ENCODE peak calls at places on chromosomes 13 and 19, in seven cellular contexts. One of them, this sample, is unnamed.
A peak's percentile ranks its signal among the peaks of the same experiment; 100 is the strongest.

GRCh38 chr13:110841846-110842245 is 73.0 kb downstream of the ANKRD10 start:
- DNase-seq in A549: no peak
- DNase-seq in AG04450: no peak
- DNase-seq in colonic mucosa: no peak
- DNase-seq in endodermal cell: peak; percentile 12
- DNase-seq in A673: no peak
- DNase-seq in spleen: no peak
- DNase-seq in this sample: no peak

GRCh38 chr13:25137624-25137892 is 34.5 kb downstream of the AMER2 start:
- DNase-seq in AG04450: no peak
- DNase-seq in colonic mucosa: peak; percentile 4
- DNase-seq in A673: peak; percentile 76
- DNase-seq in spleen: no peak
- DNase-seq in endodermal cell: no peak
- DNase-seq in A549: no peak
- DNase-seq in this sample: no peak

GRCh38 chr13:108195146-108195545 is 20.2 kb downstream of the LIG4 start:
- DNase-seq in AG04450: no peak
- DNase-seq in endodermal cell: no peak
- DNase-seq in A549: no peak
- DNase-seq in spleen: no peak
- DNase-seq in colonic mucosa: no peak
- DNase-seq in A673: no peak
- DNase-seq in this sample: no peak

GRCh38 chr19:55042688-55043087 is 4.6 kb upstream of the GP6 start:
- DNase-seq in spleen: no peak
- DNase-seq in colonic mucosa: no peak
- DNase-seq in endodermal cell: no peak
- DNase-seq in A673: no peak
- DNase-seq in AG04450: no peak
- DNase-seq in A549: no peak
- DNase-seq in this sample: peak; percentile 34

GRCh38 chr13:107778094-107778493 is 437.2 kb downstream of the LIG4 start:
- DNase-seq in spleen: no peak
- DNase-seq in A549: no peak
- DNase-seq in colonic mucosa: no peak
- DNase-seq in A673: no peak
- DNase-seq in AG04450: no peak
- DNase-seq in endodermal cell: no peak
- DNase-seq in this sample: no peak

GRCh38 chr13:93673885-93674284 is 447.3 kb downstream of the GPC6 start:
- DNase-seq in spleen: no peak
- DNase-seq in endodermal cell: no peak
- DNase-seq in A549: no peak
- DNase-seq in AG04450: no peak
- DNase-seq in colonic mucosa: no peak
- DNase-seq in A673: no peak
- DNase-seq in this sample: no peak

GRCh38 chr19:54464044-54464623 is 556 bp upstream of the LENG9 start:
- DNase-seq in spleen: peak; percentile 95
- DNase-seq in A549: peak; percentile 81
- DNase-seq in A673: peak; percentile 95
- DNase-seq in AG04450: no peak
- DNase-seq in endodermal cell: peak; percentile 99
- DNase-seq in colonic mucosa: peak; percentile 97
- DNase-seq in this sample: peak; percentile 96

GRCh38 chr19:38148337-38148736 is 75.7 kb downstream of the DPF1 start:
- DNase-seq in A549: no peak
- DNase-seq in endodermal cell: no peak
- DNase-seq in colonic mucosa: no peak
- DNase-seq in A673: no peak
- DNase-seq in spleen: no peak
- DNase-seq in AG04450: no peak
- DNase-seq in this sample: no peak

GRCh38 chr13:51154029-51154555 is 43.0 kb upstream of the C13orf42 start:
- DNase-seq in colonic mucosa: no peak
- DNase-seq in AG04450: no peak
- DNase-seq in A549: no peak
- DNase-seq in A673: peak; percentile 29
- DNase-seq in spleen: no peak
- DNase-seq in endodermal cell: peak; percentile 28
- DNase-seq in this sample: no peak

GRCh38 chr19:11145147-11145924 is 10.2 kb downstream of the SPC24 start:
- DNase-seq in AG04450: no peak
- DNase-seq in A673: peak; percentile 32
- DNase-seq in endodermal cell: no peak
- DNase-seq in A549: no peak
- DNase-seq in colonic mucosa: no peak
- DNase-seq in spleen: no peak
- DNase-seq in this sample: no peak

GRCh38 chr19:11141937-11142527 is 13.6 kb downstream of the SPC24 start:
- DNase-seq in colonic mucosa: no peak
- DNase-seq in endodermal cell: peak; percentile 79
- DNase-seq in A549: no peak
- DNase-seq in spleen: no peak
- DNase-seq in A673: no peak
- DNase-seq in AG04450: no peak
- DNase-seq in this sample: peak; percentile 70

GRCh38 chr19:11140896-11141295 is 14.7 kb downstream of the SPC24 start:
- DNase-seq in endodermal cell: no peak
- DNase-seq in AG04450: no peak
- DNase-seq in A673: no peak
- DNase-seq in spleen: no peak
- DNase-seq in A549: no peak
- DNase-seq in colonic mucosa: no peak
- DNase-seq in this sample: no peak

GRCh38 chr19:11138659-11139526 is 16.7 kb downstream of the SPC24 start:
- DNase-seq in A549: peak; percentile 69
- DNase-seq in spleen: peak; percentile 77
- DNase-seq in A673: peak; percentile 85
- DNase-seq in endodermal cell: peak; percentile 88
- DNase-seq in colonic mucosa: peak; percentile 60
- DNase-seq in AG04450: no peak
- DNase-seq in this sample: peak; percentile 72

GRCh38 chr19:11142528-11143171 is 12.9 kb downstream of the SPC24 start:
- DNase-seq in AG04450: peak; percentile 92
- DNase-seq in colonic mucosa: peak; percentile 74
- DNase-seq in spleen: peak; percentile 78
- DNase-seq in A549: peak; percentile 66
- DNase-seq in A673: peak; percentile 62
- DNase-seq in endodermal cell: peak; percentile 94
- DNase-seq in this sample: peak; percentile 95
- H3K27ac ChIP-seq in AG04450: peak overlapping the region; percentile 100
- H3K27ac ChIP-seq in colonic mucosa: peak overlapping the region; percentile 61
- H3K27ac ChIP-seq in spleen: peak overlapping the region; percentile 89
- H3K27ac ChIP-seq in A549: peak overlapping the region; percentile 98
- H3K27ac ChIP-seq in A673: peak overlapping the region; percentile 92
- H3K27ac ChIP-seq in endodermal cell: peak overlapping the region; percentile 81
- H3K27ac ChIP-seq in this sample: peak overlapping the region; percentile 98

GRCh38 chr13:49220035-49220855 is at the start of gene MLNR:
- DNase-seq in spleen: peak; percentile 85
- DNase-seq in A549: peak; percentile 67
- DNase-seq in AG04450: no peak
- DNase-seq in A673: peak; percentile 56
- DNase-seq in endodermal cell: peak; percentile 91
- DNase-seq in colonic mucosa: peak; percentile 44
- DNase-seq in this sample: peak; percentile 68
- TF ChIP-seq CTCF in spleen: no peak
- TF ChIP-seq CTCF in A549: peak; percentile 38
- TF ChIP-seq CTCF in AG04450: no peak
- TF ChIP-seq CTCF in A673: peak; percentile 31
- TF ChIP-seq CTCF in endodermal cell: peak; percentile 72
- TF ChIP-seq CTCF in colonic mucosa: no peak
- TF ChIP-seq CTCF in this sample: peak; percentile 13

GRCh38 chr19:12769689-12770088 is 5.7 kb downstream of the HOOK2 start:
- DNase-seq in colonic mucosa: peak; percentile 59
- DNase-seq in spleen: no peak
- DNase-seq in AG04450: no peak
- DNase-seq in endodermal cell: peak; percentile 91
- DNase-seq in A673: no peak
- DNase-seq in A549: no peak
- DNase-seq in this sample: peak; percentile 83

GRCh38 chr19:12767666-12768065 is 7.7 kb downstream of the HOOK2 start:
- DNase-seq in A673: no peak
- DNase-seq in spleen: no peak
- DNase-seq in endodermal cell: no peak
- DNase-seq in AG04450: no peak
- DNase-seq in colonic mucosa: no peak
- DNase-seq in A549: no peak
- DNase-seq in this sample: no peak

GRCh38 chr19:12772323-12772722 is 3.0 kb downstream of the HOOK2 start:
- DNase-seq in colonic mucosa: no peak
- DNase-seq in A673: no peak
- DNase-seq in spleen: no peak
- DNase-seq in A549: no peak
- DNase-seq in AG04450: no peak
- DNase-seq in endodermal cell: no peak
- DNase-seq in this sample: no peak

GRCh38 chr19:12773571-12773970 is 1.8 kb downstream of the HOOK2 start:
- DNase-seq in A549: no peak
- DNase-seq in A673: no peak
- DNase-seq in colonic mucosa: no peak
- DNase-seq in spleen: no peak
- DNase-seq in endodermal cell: no peak
- DNase-seq in AG04450: no peak
- DNase-seq in this sample: no peak

GRCh38 chr19:12770922-12771321 is 4.4 kb downstream of the HOOK2 start:
- DNase-seq in AG04450: no peak
- DNase-seq in spleen: no peak
- DNase-seq in A549: no peak
- DNase-seq in A673: no peak
- DNase-seq in colonic mucosa: no peak
- DNase-seq in endodermal cell: no peak
- DNase-seq in this sample: no peak
- H3K27ac ChIP-seq in AG04450: no peak overlapping the region
- H3K27ac ChIP-seq in spleen: no peak overlapping the region
- H3K27ac ChIP-seq in A549: no peak overlapping the region
- H3K27ac ChIP-seq in A673: no peak overlapping the region
- H3K27ac ChIP-seq in colonic mucosa: no peak overlapping the region
- H3K27ac ChIP-seq in endodermal cell: no peak overlapping the region
- H3K27ac ChIP-seq in this sample: no peak overlapping the region

DNA sequence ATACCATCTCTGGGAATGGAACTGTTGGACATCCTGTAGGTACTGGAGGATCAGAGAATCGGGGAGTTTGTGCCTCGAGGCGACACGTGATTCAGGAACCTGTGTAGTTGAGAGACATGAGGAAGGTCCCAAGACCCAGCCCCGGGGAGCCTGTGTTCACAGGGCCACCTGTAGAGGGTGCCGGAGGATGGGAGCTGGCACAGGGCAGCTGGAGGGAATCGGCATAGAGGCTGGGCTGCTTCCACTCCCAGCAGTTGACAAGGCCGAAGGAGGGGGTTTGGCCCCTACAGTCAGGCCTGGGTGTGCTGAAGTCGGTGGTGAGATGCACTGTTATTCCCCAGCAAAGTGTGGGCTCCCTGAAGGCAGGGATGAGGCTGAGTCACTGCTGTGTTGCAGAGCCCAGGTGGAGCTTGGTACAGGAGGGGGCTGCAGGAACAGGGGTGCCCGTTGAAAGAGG is 2.5 kb upstream of the ISYNA1 start:
- DNase-seq in A549: no peak
- DNase-seq in AG04450: no peak
- DNase-seq in colonic mucosa: no peak
- DNase-seq in endodermal cell: peak; percentile 80
- DNase-seq in A673: peak; percentile 65
- DNase-seq in spleen: peak; percentile 79
- DNase-seq in this sample: no peak
- TF ChIP-seq CTCF in A549: peak; percentile 29
- TF ChIP-seq CTCF in AG04450: peak; percentile 26
- TF ChIP-seq CTCF in colonic mucosa: peak; percentile 37
- TF ChIP-seq CTCF in endodermal cell: peak; percentile 66
- TF ChIP-seq CTCF in A673: peak; percentile 59
- TF ChIP-seq CTCF in spleen: no peak
- TF ChIP-seq CTCF in this sample: peak; percentile 17